ENCODE peak calls at places on chromosomes 6 and 20, in ten cellular contexts. One of them, this sample, is unnamed.

GRCh38 chr20:31476313-31476623 is 1.2 kb downstream of the REM1 start:
- DNase-seq in GM20000: no peak
- DNase-seq in posterior cingulate gyrus: no peak
- DNase-seq in ELF-1: no peak
- DNase-seq in sigmoid colon: no peak
- DNase-seq in SIG-M5: no peak
- DNase-seq in astrocyte of the cerebellum: no peak
- DNase-seq in NAMALWA: no peak
- DNase-seq in NCI-H1694 treated with DMSO at 0.1 percent for 48 hours: no peak
- DNase-seq in CD14-positive monocyte: no peak
- DNase-seq in this sample: no peak

GRCh38 chr6:37314803-37315515 is 38.8 kb upstream of the RNF8 start:
- DNase-seq in GM20000: peak; percentile 59
- DNase-seq in posterior cingulate gyrus: no peak
- DNase-seq in ELF-1: peak; percentile 58
- DNase-seq in sigmoid colon: no peak
- DNase-seq in SIG-M5: no peak
- DNase-seq in astrocyte of the cerebellum: no peak
- DNase-seq in NAMALWA: peak; percentile 68
- DNase-seq in NCI-H1694 treated with DMSO at 0.1 percent for 48 hours: peak; percentile 61
- DNase-seq in CD14-positive monocyte: peak; percentile 47
- DNase-seq in this sample: peak; percentile 66

GRCh38 chr20:58566981-58567380 is 51.8 kb upstream of the APCDD1L start:
- DNase-seq in GM20000: no peak
- DNase-seq in posterior cingulate gyrus: no peak
- DNase-seq in ELF-1: no peak
- DNase-seq in sigmoid colon: no peak
- DNase-seq in SIG-M5: no peak
- DNase-seq in astrocyte of the cerebellum: no peak
- DNase-seq in NAMALWA: no peak
- DNase-seq in NCI-H1694 treated with DMSO at 0.1 percent for 48 hours: no peak
- DNase-seq in CD14-positive monocyte: no peak
- DNase-seq in this sample: no peak

GRCh38 chr20:4821590-4821989 is 99.9 kb downstream of the PRND start:
- DNase-seq in GM20000: no peak
- DNase-seq in posterior cingulate gyrus: no peak
- DNase-seq in ELF-1: no peak
- DNase-seq in sigmoid colon: peak; percentile 41
- DNase-seq in SIG-M5: no peak
- DNase-seq in astrocyte of the cerebellum: no peak
- DNase-seq in NAMALWA: no peak
- DNase-seq in NCI-H1694 treated with DMSO at 0.1 percent for 48 hours: no peak
- DNase-seq in CD14-positive monocyte: no peak
- DNase-seq in this sample: no peak

GRCh38 chr6:111686249-111686997 is 80.7 kb upstream of the TRAF3IP2 start:
- DNase-seq in GM20000: no peak
- DNase-seq in posterior cingulate gyrus: no peak
- DNase-seq in ELF-1: peak; percentile 58
- DNase-seq in sigmoid colon: no peak
- DNase-seq in SIG-M5: no peak
- DNase-seq in astrocyte of the cerebellum: no peak
- DNase-seq in NAMALWA: no peak
- DNase-seq in NCI-H1694 treated with DMSO at 0.1 percent for 48 hours: no peak
- DNase-seq in CD14-positive monocyte: no peak
- DNase-seq in this sample: no peak

GRCh38 chr6:22421187-22421586 is 124.4 kb upstream of the PRL start:
- DNase-seq in GM20000: no peak
- DNase-seq in posterior cingulate gyrus: no peak
- DNase-seq in ELF-1: no peak
- DNase-seq in sigmoid colon: no peak
- DNase-seq in SIG-M5: no peak
- DNase-seq in astrocyte of the cerebellum: no peak
- DNase-seq in NAMALWA: no peak
- DNase-seq in NCI-H1694 treated with DMSO at 0.1 percent for 48 hours: no peak
- DNase-seq in CD14-positive monocyte: no peak
- DNase-seq in this sample: no peak

GRCh38 chr6:167730441-167730840 is 96.3 kb upstream of the AFDN start:
- DNase-seq in GM20000: no peak
- DNase-seq in posterior cingulate gyrus: no peak
- DNase-seq in ELF-1: no peak
- DNase-seq in sigmoid colon: no peak
- DNase-seq in SIG-M5: no peak
- DNase-seq in astrocyte of the cerebellum: no peak
- DNase-seq in NAMALWA: no peak
- DNase-seq in NCI-H1694 treated with DMSO at 0.1 percent for 48 hours: no peak
- DNase-seq in CD14-positive monocyte: no peak
- DNase-seq in this sample: no peak

GRCh38 chr6:14339711-14340590 is 222.4 kb downstream of the CD83 start:
- DNase-seq in GM20000: no peak
- DNase-seq in posterior cingulate gyrus: no peak
- DNase-seq in ELF-1: no peak
- DNase-seq in sigmoid colon: no peak
- DNase-seq in SIG-M5: no peak
- DNase-seq in astrocyte of the cerebellum: no peak
- DNase-seq in NAMALWA: no peak
- DNase-seq in NCI-H1694 treated with DMSO at 0.1 percent for 48 hours: no peak
- DNase-seq in CD14-positive monocyte: no peak
- DNase-seq in this sample: no peak

GRCh38 chr6:34602318-34603111 is 46.4 kb upstream of the SPDEF start:
- DNase-seq in GM20000: no peak
- DNase-seq in posterior cingulate gyrus: no peak
- DNase-seq in ELF-1: no peak
- DNase-seq in sigmoid colon: no peak
- DNase-seq in SIG-M5: no peak
- DNase-seq in astrocyte of the cerebellum: no peak
- DNase-seq in NAMALWA: no peak
- DNase-seq in NCI-H1694 treated with DMSO at 0.1 percent for 48 hours: peak; percentile 42
- DNase-seq in CD14-positive monocyte: no peak
- DNase-seq in this sample: no peak

GRCh38 chr20:40689100-40689942 is at the start of gene MAFB:
- DNase-seq in GM20000: peak; percentile 79
- DNase-seq in posterior cingulate gyrus: peak; percentile 94
- DNase-seq in ELF-1: peak; percentile 91
- DNase-seq in sigmoid colon: peak; percentile 96
- DNase-seq in SIG-M5: no peak
- DNase-seq in astrocyte of the cerebellum: peak; percentile 84
- DNase-seq in NAMALWA: no peak
- DNase-seq in NCI-H1694 treated with DMSO at 0.1 percent for 48 hours: peak; percentile 80
- DNase-seq in CD14-positive monocyte: peak; percentile 93
- DNase-seq in this sample: peak; percentile 66

GRCh38 chr6:6843057-6843627 is 254.6 kb downstream of the LY86 start:
- DNase-seq in GM20000: no peak
- DNase-seq in posterior cingulate gyrus: no peak
- DNase-seq in ELF-1: peak; percentile 63
- DNase-seq in sigmoid colon: no peak
- DNase-seq in SIG-M5: no peak
- DNase-seq in astrocyte of the cerebellum: no peak
- DNase-seq in NAMALWA: no peak
- DNase-seq in NCI-H1694 treated with DMSO at 0.1 percent for 48 hours: no peak
- DNase-seq in CD14-positive monocyte: no peak
- DNase-seq in this sample: no peak

GRCh38 chr6:77362055-77362454 is 101.2 kb downstream of the HTR1B start:
- DNase-seq in GM20000: no peak
- DNase-seq in posterior cingulate gyrus: no peak
- DNase-seq in ELF-1: no peak
- DNase-seq in sigmoid colon: no peak
- DNase-seq in SIG-M5: no peak
- DNase-seq in astrocyte of the cerebellum: no peak
- DNase-seq in NAMALWA: no peak
- DNase-seq in NCI-H1694 treated with DMSO at 0.1 percent for 48 hours: no peak
- DNase-seq in CD14-positive monocyte: no peak
- DNase-seq in this sample: no peak

GRCh38 chr6:156909212-156910010 is 132.2 kb downstream of the ARID1B start:
- DNase-seq in GM20000: no peak
- DNase-seq in posterior cingulate gyrus: no peak
- DNase-seq in ELF-1: no peak
- DNase-seq in sigmoid colon: no peak
- DNase-seq in SIG-M5: no peak
- DNase-seq in astrocyte of the cerebellum: no peak
- DNase-seq in NAMALWA: no peak
- DNase-seq in NCI-H1694 treated with DMSO at 0.1 percent for 48 hours: no peak
- DNase-seq in CD14-positive monocyte: no peak
- DNase-seq in this sample: no peak

GRCh38 chr6:158086054-158086705 is 81.9 kb downstream of the SERAC1 start:
- DNase-seq in GM20000: peak; percentile 39
- DNase-seq in posterior cingulate gyrus: no peak
- DNase-seq in ELF-1: no peak
- DNase-seq in sigmoid colon: no peak
- DNase-seq in SIG-M5: peak; percentile 83
- DNase-seq in astrocyte of the cerebellum: peak; percentile 64
- DNase-seq in NAMALWA: no peak
- DNase-seq in NCI-H1694 treated with DMSO at 0.1 percent for 48 hours: no peak
- DNase-seq in CD14-positive monocyte: peak; percentile 51
- DNase-seq in this sample: peak; percentile 18

GRCh38 chr20:62963614-62964397 is 11.3 kb downstream of the SLC17A9 start:
- DNase-seq in GM20000: no peak
- DNase-seq in posterior cingulate gyrus: no peak
- DNase-seq in ELF-1: no peak
- DNase-seq in sigmoid colon: no peak
- DNase-seq in SIG-M5: no peak
- DNase-seq in astrocyte of the cerebellum: no peak
- DNase-seq in NAMALWA: no peak
- DNase-seq in NCI-H1694 treated with DMSO at 0.1 percent for 48 hours: no peak
- DNase-seq in CD14-positive monocyte: no peak
- DNase-seq in this sample: no peak

GRCh38 chr6:167769408-167770190 is 57.1 kb upstream of the AFDN start:
- DNase-seq in GM20000: no peak
- DNase-seq in posterior cingulate gyrus: no peak
- DNase-seq in ELF-1: no peak
- DNase-seq in sigmoid colon: peak; percentile 53
- DNase-seq in SIG-M5: no peak
- DNase-seq in astrocyte of the cerebellum: no peak
- DNase-seq in NAMALWA: no peak
- DNase-seq in NCI-H1694 treated with DMSO at 0.1 percent for 48 hours: no peak
- DNase-seq in CD14-positive monocyte: no peak
- DNase-seq in this sample: no peak

GRCh38 chr6:38755207-38755606 is 40.1 kb downstream of the DNAH8 start:
- DNase-seq in GM20000: no peak
- DNase-seq in posterior cingulate gyrus: no peak
- DNase-seq in ELF-1: no peak
- DNase-seq in sigmoid colon: no peak
- DNase-seq in SIG-M5: no peak
- DNase-seq in astrocyte of the cerebellum: no peak
- DNase-seq in NAMALWA: no peak
- DNase-seq in NCI-H1694 treated with DMSO at 0.1 percent for 48 hours: no peak
- DNase-seq in CD14-positive monocyte: no peak
- DNase-seq in this sample: no peak

GRCh38 chr6:166957087-166957804 is 896 bp upstream of the RNASET2 start:
- DNase-seq in GM20000: peak; percentile 69
- DNase-seq in posterior cingulate gyrus: no peak
- DNase-seq in ELF-1: peak; percentile 25
- DNase-seq in sigmoid colon: peak; percentile 84
- DNase-seq in SIG-M5: no peak
- DNase-seq in astrocyte of the cerebellum: no peak
- DNase-seq in NAMALWA: peak; percentile 60
- DNase-seq in NCI-H1694 treated with DMSO at 0.1 percent for 48 hours: no peak
- DNase-seq in CD14-positive monocyte: peak; percentile 68
- DNase-seq in this sample: peak; percentile 72

GRCh38 chr6:131660195-131660594 is 23.1 kb downstream of the ENPP3 start:
- DNase-seq in GM20000: no peak
- DNase-seq in posterior cingulate gyrus: no peak
- DNase-seq in ELF-1: no peak
- DNase-seq in sigmoid colon: no peak
- DNase-seq in SIG-M5: peak; percentile 58
- DNase-seq in astrocyte of the cerebellum: no peak
- DNase-seq in NAMALWA: no peak
- DNase-seq in NCI-H1694 treated with DMSO at 0.1 percent for 48 hours: no peak
- DNase-seq in CD14-positive monocyte: no peak
- DNase-seq in this sample: no peak

GRCh38 chr6:88378639-88379038 is 212.5 kb upstream of the CNR1 start:
- DNase-seq in GM20000: no peak
- DNase-seq in posterior cingulate gyrus: peak; percentile 14
- DNase-seq in ELF-1: no peak
- DNase-seq in sigmoid colon: no peak
- DNase-seq in SIG-M5: no peak
- DNase-seq in astrocyte of the cerebellum: no peak
- DNase-seq in NAMALWA: no peak
- DNase-seq in NCI-H1694 treated with DMSO at 0.1 percent for 48 hours: no peak
- DNase-seq in CD14-positive monocyte: no peak
- DNase-seq in this sample: no peak

GRCh38 chr6:31158140-31158862 is at the start of gene TCF19:
- DNase-seq in GM20000: peak; percentile 99
- DNase-seq in posterior cingulate gyrus: peak; percentile 96
- DNase-seq in ELF-1: peak; percentile 100
- DNase-seq in sigmoid colon: peak; percentile 100
- DNase-seq in SIG-M5: peak; percentile 92
- DNase-seq in astrocyte of the cerebellum: peak; percentile 99
- DNase-seq in NAMALWA: peak; percentile 99
- DNase-seq in NCI-H1694 treated with DMSO at 0.1 percent for 48 hours: peak; percentile 96
- DNase-seq in CD14-positive monocyte: peak; percentile 99
- DNase-seq in this sample: peak; percentile 99

GRCh38 chr20:52105045-52105572 is 86.5 kb downstream of the ZFP64 start:
- DNase-seq in GM20000: peak; percentile 41
- DNase-seq in posterior cingulate gyrus: no peak
- DNase-seq in ELF-1: peak; percentile 82
- DNase-seq in sigmoid colon: peak; percentile 68
- DNase-seq in SIG-M5: no peak
- DNase-seq in astrocyte of the cerebellum: no peak
- DNase-seq in NAMALWA: no peak
- DNase-seq in NCI-H1694 treated with DMSO at 0.1 percent for 48 hours: no peak
- DNase-seq in CD14-positive monocyte: no peak
- DNase-seq in this sample: no peak

GRCh38 chr6:28634406-28634757 is 108.7 kb downstream of the GPX5 start:
- DNase-seq in GM20000: no peak
- DNase-seq in posterior cingulate gyrus: no peak
- DNase-seq in ELF-1: no peak
- DNase-seq in sigmoid colon: no peak
- DNase-seq in SIG-M5: no peak
- DNase-seq in astrocyte of the cerebellum: no peak
- DNase-seq in NAMALWA: no peak
- DNase-seq in NCI-H1694 treated with DMSO at 0.1 percent for 48 hours: no peak
- DNase-seq in CD14-positive monocyte: no peak
- DNase-seq in this sample: no peak

GRCh38 chr6:44856495-44856878 is 469.0 kb downstream of the CDC5L start:
- DNase-seq in GM20000: no peak
- DNase-seq in posterior cingulate gyrus: no peak
- DNase-seq in ELF-1: no peak
- DNase-seq in sigmoid colon: no peak
- DNase-seq in SIG-M5: no peak
- DNase-seq in astrocyte of the cerebellum: peak; percentile 9
- DNase-seq in NAMALWA: no peak
- DNase-seq in NCI-H1694 treated with DMSO at 0.1 percent for 48 hours: no peak
- DNase-seq in CD14-positive monocyte: no peak
- DNase-seq in this sample: no peak

GRCh38 chr6:4243237-4243636 is 107.9 kb upstream of the ECI2 start:
- DNase-seq in GM20000: no peak
- DNase-seq in posterior cingulate gyrus: no peak
- DNase-seq in ELF-1: no peak
- DNase-seq in sigmoid colon: no peak
- DNase-seq in SIG-M5: no peak
- DNase-seq in astrocyte of the cerebellum: no peak
- DNase-seq in NAMALWA: no peak
- DNase-seq in NCI-H1694 treated with DMSO at 0.1 percent for 48 hours: no peak
- DNase-seq in CD14-positive monocyte: no peak
- DNase-seq in this sample: no peak

GRCh38 chr20:53708129-53708968 is 114.7 kb upstream of the ZNF217 start:
- DNase-seq in GM20000: peak; percentile 38
- DNase-seq in posterior cingulate gyrus: no peak
- DNase-seq in ELF-1: peak; percentile 22
- DNase-seq in sigmoid colon: no peak
- DNase-seq in SIG-M5: no peak
- DNase-seq in astrocyte of the cerebellum: peak; percentile 87
- DNase-seq in NAMALWA: peak; percentile 72
- DNase-seq in NCI-H1694 treated with DMSO at 0.1 percent for 48 hours: no peak
- DNase-seq in CD14-positive monocyte: no peak
- DNase-seq in this sample: peak; percentile 88

GRCh38 chr6:35248965-35249364 is 10.6 kb upstream of the ZNF76 start:
- DNase-seq in GM20000: no peak
- DNase-seq in posterior cingulate gyrus: no peak
- DNase-seq in ELF-1: no peak
- DNase-seq in sigmoid colon: no peak
- DNase-seq in SIG-M5: no peak
- DNase-seq in astrocyte of the cerebellum: no peak
- DNase-seq in NAMALWA: no peak
- DNase-seq in NCI-H1694 treated with DMSO at 0.1 percent for 48 hours: no peak
- DNase-seq in CD14-positive monocyte: no peak
- DNase-seq in this sample: no peak

GRCh38 chr6:137919837-137920304 is 52.8 kb downstream of the TNFAIP3 start:
- DNase-seq in GM20000: no peak
- DNase-seq in posterior cingulate gyrus: no peak
- DNase-seq in ELF-1: no peak
- DNase-seq in sigmoid colon: no peak
- DNase-seq in SIG-M5: no peak
- DNase-seq in astrocyte of the cerebellum: no peak
- DNase-seq in NAMALWA: no peak
- DNase-seq in NCI-H1694 treated with DMSO at 0.1 percent for 48 hours: no peak
- DNase-seq in CD14-positive monocyte: no peak
- DNase-seq in this sample: no peak